ENCODE peak calls at places on chromosomes 11 and 22, in six cellular contexts. U is neural crest cell; J is endothelial cell; T is CD4-positive, alpha-beta T cell; H is Caco-2; Q is fibroblast of pulmonary artery. N is an unnamed sample.

GRCh38 chr11:7186190-7186589 is 65.5 kb upstream of the SYT9 start:
- DNase-seq in U (no peak), J (no peak), T (no peak), H (no peak), Q (peak; percentile 4), N (no peak)

GRCh38 chr11:6431861-6432260 is 8.9 kb downstream of the HPX start:
- DNase-seq in U (no peak), J (no peak), T (no peak), H (no peak), Q (peak; percentile 50), N (no peak)

GRCh38 chr11:125591659-125592304 is 870 bp upstream of the STT3A start:
- DNase-seq in U (peak; percentile 30), J (peak; percentile 45), T (no peak), H (peak; percentile 64), Q (peak; percentile 22), N (peak; percentile 26)

GRCh38 chr11:117443269-117444186 is 115.9 kb downstream of the CEP164 start:
- DNase-seq in U (peak; percentile 69), J (peak; percentile 79), T (no peak), H (peak; percentile 84), Q (peak; percentile 42), N (peak; percentile 55)

GRCh38 chr11:60852060-60852638 is 3.6 kb downstream of the PTGDR2 start:
- DNase-seq in U (no peak), J (no peak), T (no peak), H (peak; percentile 67), Q (no peak), N (no peak)

GRCh38 chr22:44204937-44205712 is 24.4 kb downstream of the PARVG start:
- DNase-seq in U (no peak), J (no peak), T (no peak), H (no peak), Q (no peak), N (no peak)

GRCh38 chr22:40560551-40560950 is 76.0 kb downstream of the MRTFA start:
- DNase-seq in U (no peak), J (no peak), T (no peak), H (no peak), Q (peak; percentile 11), N (no peak)

GRCh38 chr11:46200537-46201281 is 76.8 kb upstream of the CREB3L1 start:
- DNase-seq in U (no peak), J (no peak), T (no peak), H (no peak), Q (no peak), N (no peak)

GRCh38 chr11:70398834-70399680 is 728 bp downstream of the CTTN start:
- DNase-seq in U (no peak), J (no peak), T (no peak), H (peak; percentile 72), Q (no peak), N (no peak)

GRCh38 chr11:108672113-108672512 is 7.2 kb downstream of the DDX10 start:
- DNase-seq in U (no peak), J (no peak), T (no peak), H (no peak), Q (peak; percentile 71), N (no peak)

GRCh38 chr22:37032535-37033460 is 13.3 kb downstream of the MPST start:
- DNase-seq in U (no peak), J (no peak), T (no peak), H (peak; percentile 96), Q (peak; percentile 93), N (peak; percentile 63)

GRCh38 chr11:60899021-60899936 is 7.1 kb downstream of the PRPF19 start:
- DNase-seq in U (peak; percentile 59), J (peak; percentile 62), T (no peak), H (peak; percentile 71), Q (peak; percentile 81), N (no peak)

GRCh38 chr22:19689408-19689807 is 24.9 kb upstream of the SEPTIN5 start:
- DNase-seq in U (no peak), J (no peak), T (no peak), H (no peak), Q (no peak), N (no peak)

GRCh38 chr11:124152770-124153407 is 30.3 kb upstream of the OR10D3 start:
- DNase-seq in U (no peak), J (no peak), T (no peak), H (no peak), Q (no peak), N (no peak)
- TF ChIP-seq CTCF in U (peak; percentile 34), J (peak; percentile 60), T (no peak), H (peak; percentile 34), Q (peak; percentile 9), N (no peak)

GRCh38 chr11:69229521-69229920 is 64.4 kb upstream of the MYEOV start:
- DNase-seq in U (no peak), J (no peak), T (no peak), H (no peak), Q (no peak), N (no peak)
- TF ChIP-seq CTCF in U (no peak), J (no peak), T (no peak), H (no peak), Q (no peak), N (no peak)

GRCh38 chr11:27304514-27304913 is 58.5 kb downstream of the CCDC34 start:
- DNase-seq in U (no peak), J (no peak), T (no peak), H (no peak), Q (no peak), N (no peak)
- TF ChIP-seq CTCF in U (no peak), J (no peak), T (no peak), H (no peak), Q (no peak), N (no peak)

GRCh38 chr11:129230006-129230405 is 37.9 kb upstream of the ARHGAP32 start:
- DNase-seq in U (no peak), J (no peak), T (no peak), H (no peak), Q (peak; percentile 49), N (no peak)
- TF ChIP-seq CTCF in U (no peak), J (no peak), T (peak; percentile 28), H (no peak), Q (no peak), N (no peak)

N was measured in progenitor cell of endocrine pancreas.